ENCODE peak calls at places on chromosomes 4 and X, in five cellular contexts. One of them, this sample, is unnamed.

GRCh38 chrX:10007604-10008003 is 40.4 kb downstream of the CLDN34 start:
- DNase-seq in IMR-90: peak
- DNase-seq in K562: no peak
- DNase-seq in SK-N-SH: no peak
- DNase-seq in GM12878: no peak
- DNase-seq in this sample: no peak

GRCh38 chrX:107566603-107567262 is 61.6 kb upstream of the PRPS1 start:
- DNase-seq in IMR-90: peak
- DNase-seq in K562: no peak
- DNase-seq in SK-N-SH: no peak
- DNase-seq in GM12878: no peak
- DNase-seq in this sample: no peak

GRCh38 chr4:91256043-91256442 is 1047.7 kb upstream of the GRID2 start:
- DNase-seq in IMR-90: no peak
- DNase-seq in K562: no peak
- DNase-seq in SK-N-SH: no peak
- DNase-seq in GM12878: no peak
- DNase-seq in this sample: peak

GRCh38 chr4:154618708-154619315 is 6.4 kb upstream of the FGG start:
- DNase-seq in IMR-90: peak
- DNase-seq in K562: peak
- DNase-seq in SK-N-SH: peak
- DNase-seq in GM12878: peak
- DNase-seq in this sample: peak

GRCh38 chr4:68375667-68376559 is 26.0 kb upstream of the YTHDC1 start:
- DNase-seq in IMR-90: peak
- DNase-seq in K562: peak
- DNase-seq in SK-N-SH: peak
- DNase-seq in GM12878: no peak
- DNase-seq in this sample: peak

GRCh38 chrX:56797966-56798711 is 69.1 kb downstream of the NBDY start:
- DNase-seq in IMR-90: no peak
- DNase-seq in K562: no peak
- DNase-seq in SK-N-SH: peak
- DNase-seq in GM12878: no peak
- DNase-seq in this sample: no peak

GRCh38 chr4:157713342-157713741 is 459.5 kb downstream of the GASK1B start:
- DNase-seq in IMR-90: no peak
- DNase-seq in K562: no peak
- DNase-seq in SK-N-SH: peak
- DNase-seq in GM12878: no peak
- DNase-seq in this sample: no peak

GRCh38 chr4:88964450-88964849 is 92.5 kb downstream of the FAM13A start:
- DNase-seq in IMR-90: peak
- DNase-seq in K562: no peak
- DNase-seq in SK-N-SH: no peak
- DNase-seq in GM12878: no peak
- DNase-seq in this sample: peak

GRCh38 chr4:40283968-40284367 is 51.2 kb upstream of the CHRNA9 start:
- DNase-seq in IMR-90: no peak
- DNase-seq in K562: peak
- DNase-seq in SK-N-SH: no peak
- DNase-seq in GM12878: no peak
- DNase-seq in this sample: peak

GRCh38 chrX:124406294-124407013 is 60.1 kb downstream of the SH2D1A start:
- DNase-seq in IMR-90: peak
- DNase-seq in K562: peak
- DNase-seq in SK-N-SH: peak
- DNase-seq in GM12878: no peak
- DNase-seq in this sample: peak

GRCh38 chrX:71111141-71111843 is at the start of gene IL2RG:
- DNase-seq in IMR-90: no peak
- DNase-seq in K562: peak
- DNase-seq in SK-N-SH: no peak
- DNase-seq in GM12878: peak
- DNase-seq in this sample: no peak

GRCh38 chr4:80434238-80434637 is 98.7 kb downstream of the CFAP299 start:
- DNase-seq in IMR-90: peak
- DNase-seq in K562: no peak
- DNase-seq in SK-N-SH: no peak
- DNase-seq in GM12878: no peak
- DNase-seq in this sample: no peak

GRCh38 chr4:113248320-113248719 is 198.9 kb downstream of the ANK2 start:
- DNase-seq in IMR-90: no peak
- DNase-seq in K562: no peak
- DNase-seq in SK-N-SH: no peak
- DNase-seq in GM12878: no peak
- DNase-seq in this sample: peak

GRCh38 chr4:3429651-3430050 is 12.1 kb upstream of the HGFAC start:
- DNase-seq in IMR-90: no peak
- DNase-seq in K562: no peak
- DNase-seq in SK-N-SH: no peak
- DNase-seq in GM12878: no peak
- DNase-seq in this sample: no peak

GRCh38 chrX:20517565-20517964 is 250.9 kb upstream of the RPS6KA3 start:
- DNase-seq in IMR-90: peak
- DNase-seq in K562: no peak
- DNase-seq in SK-N-SH: no peak
- DNase-seq in GM12878: no peak
- DNase-seq in this sample: no peak

GRCh38 chr4:73423184-73423583 is 12.8 kb upstream of the AFP start:
- DNase-seq in IMR-90: no peak
- DNase-seq in K562: no peak
- DNase-seq in SK-N-SH: no peak
- DNase-seq in GM12878: no peak
- DNase-seq in this sample: no peak

GRCh38 chr4:81214518-81215218 is 354 bp downstream of the PRKG2 start:
- DNase-seq in IMR-90: peak
- DNase-seq in K562: no peak
- DNase-seq in SK-N-SH: peak
- DNase-seq in GM12878: no peak
- DNase-seq in this sample: peak

GRCh38 chrX:114162068-114162735 is 421.7 kb upstream of the HTR2C start:
- DNase-seq in IMR-90: no peak
- DNase-seq in K562: peak
- DNase-seq in SK-N-SH: no peak
- DNase-seq in GM12878: no peak
- DNase-seq in this sample: no peak

GRCh38 chr4:144494280-144494679 is 151.7 kb upstream of the HHIP start:
- DNase-seq in IMR-90: no peak
- DNase-seq in K562: no peak
- DNase-seq in SK-N-SH: no peak
- DNase-seq in GM12878: no peak
- DNase-seq in this sample: no peak

GRCh38 chrX:960821-961220 is 251.6 kb downstream of the CRLF2 start:
- DNase-seq in IMR-90: no peak
- DNase-seq in K562: no peak
- DNase-seq in SK-N-SH: no peak
- DNase-seq in GM12878: no peak
- DNase-seq in this sample: no peak

GRCh38 chr4:86302242-86302641 is 57.6 kb downstream of the MAPK10 start:
- DNase-seq in IMR-90: peak
- DNase-seq in K562: no peak
- DNase-seq in SK-N-SH: peak
- DNase-seq in GM12878: no peak
- DNase-seq in this sample: no peak

GRCh38 chrX:10176121-10177003 is 19.6 kb downstream of the CLCN4 start:
- DNase-seq in IMR-90: no peak
- DNase-seq in K562: no peak
- DNase-seq in SK-N-SH: no peak
- DNase-seq in GM12878: no peak
- DNase-seq in this sample: no peak

GRCh38 chr4:121876070-121876469 is 5.8 kb upstream of the BBS7 start:
- DNase-seq in IMR-90: no peak
- DNase-seq in K562: no peak
- DNase-seq in SK-N-SH: no peak
- DNase-seq in GM12878: no peak
- DNase-seq in this sample: no peak

GRCh38 chr4:7607156-7607910 is 172.6 kb upstream of the PSAPL1 start:
- DNase-seq in IMR-90: peak
- DNase-seq in K562: no peak
- DNase-seq in SK-N-SH: no peak
- DNase-seq in GM12878: no peak
- DNase-seq in this sample: no peak

GRCh38 chr4:169253904-169254303 is 16.9 kb downstream of the SH3RF1 start:
- DNase-seq in IMR-90: peak
- DNase-seq in K562: no peak
- DNase-seq in SK-N-SH: no peak
- DNase-seq in GM12878: no peak
- DNase-seq in this sample: no peak

GRCh38 chr4:143743591-143743990 is 43.1 kb upstream of the FREM3 start:
- DNase-seq in IMR-90: no peak
- DNase-seq in K562: no peak
- DNase-seq in SK-N-SH: no peak
- DNase-seq in GM12878: no peak
- DNase-seq in this sample: no peak

GRCh38 chr4:3074846-3075651 is 568 bp downstream of the HTT start:
- DNase-seq in IMR-90: peak
- DNase-seq in K562: peak
- DNase-seq in SK-N-SH: peak
- DNase-seq in GM12878: no peak
- DNase-seq in this sample: peak

GRCh38 chr4:26032572-26033320 is 118.7 kb downstream of the SMIM20 start:
- DNase-seq in IMR-90: peak
- DNase-seq in K562: no peak
- DNase-seq in SK-N-SH: no peak
- DNase-seq in GM12878: no peak
- DNase-seq in this sample: no peak

GRCh38 chr4:134078230-134078914 is 123.2 kb downstream of the PABPC4L start:
- DNase-seq in IMR-90: no peak
- DNase-seq in K562: no peak
- DNase-seq in SK-N-SH: no peak
- DNase-seq in GM12878: no peak
- DNase-seq in this sample: no peak

GRCh38 chr4:71713611-71714203 is 70.2 kb downstream of the GC start:
- DNase-seq in IMR-90: peak
- DNase-seq in K562: peak
- DNase-seq in SK-N-SH: peak
- DNase-seq in GM12878: no peak
- DNase-seq in this sample: peak

DNA sequence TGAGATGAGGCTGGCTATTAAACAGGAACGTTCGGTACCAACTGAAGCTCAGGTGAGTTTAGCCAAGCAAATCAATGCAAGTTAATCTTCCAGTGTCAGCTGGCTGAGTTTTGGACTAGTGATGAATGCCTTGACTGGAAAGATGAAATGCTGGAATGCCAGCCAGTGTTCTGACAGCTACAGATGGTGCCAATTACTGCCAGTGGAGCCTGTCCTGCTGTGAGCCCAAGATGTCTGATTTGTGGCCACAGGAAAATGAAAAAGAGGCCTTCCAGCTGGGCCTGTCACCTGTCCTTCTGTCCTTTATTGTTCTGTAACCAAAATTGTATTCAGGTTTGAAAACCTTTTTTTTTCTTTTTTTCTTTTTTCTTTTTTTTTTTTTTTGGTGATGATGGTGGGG is 223.1 kb downstream of the AFF2 start:
- DNase-seq in IMR-90: no peak
- DNase-seq in K562: no peak
- DNase-seq in SK-N-SH: no peak
- DNase-seq in GM12878: no peak
- DNase-seq in this sample: no peak
- TF ChIP-seq RCOR1 in IMR-90: no peak
- TF ChIP-seq RCOR1 in K562: no peak
- TF ChIP-seq RCOR1 in SK-N-SH: no peak
- TF ChIP-seq RCOR1 in GM12878: no peak
- TF ChIP-seq RCOR1 in this sample: no peak

GRCh38 chr4:47274931-47275330 is 188.6 kb downstream of the COMMD8 start:
- DNase-seq in IMR-90: peak
- DNase-seq in K562: no peak
- DNase-seq in SK-N-SH: no peak
- DNase-seq in GM12878: no peak
- DNase-seq in this sample: no peak

DNA sequence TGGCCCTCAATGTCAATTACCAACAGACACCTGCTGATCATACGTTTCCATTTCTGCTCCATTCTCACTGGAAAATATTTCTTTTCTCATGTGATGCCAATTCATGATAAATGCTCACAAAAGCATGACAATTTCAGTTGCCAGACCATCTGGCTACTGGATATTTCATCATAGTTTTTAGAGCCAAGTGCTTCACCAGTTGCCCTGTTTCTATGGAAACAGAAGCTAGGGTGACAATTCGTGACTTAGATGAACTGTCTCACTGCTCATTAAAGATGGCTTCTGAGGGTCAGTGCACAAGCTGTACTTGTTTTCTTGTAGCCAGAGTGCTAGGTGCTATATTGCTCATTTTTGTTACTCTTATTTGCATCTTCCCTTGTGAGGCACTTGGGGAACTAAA is 184.9 kb downstream of the COMMD8 start:
- DNase-seq in IMR-90: no peak
- DNase-seq in K562: no peak
- DNase-seq in SK-N-SH: no peak
- DNase-seq in GM12878: no peak
- DNase-seq in this sample: no peak
- TF ChIP-seq RCOR1 in IMR-90: no peak
- TF ChIP-seq RCOR1 in K562: no peak
- TF ChIP-seq RCOR1 in SK-N-SH: no peak
- TF ChIP-seq RCOR1 in GM12878: no peak
- TF ChIP-seq RCOR1 in this sample: no peak

GRCh38 chr4:53067125-53067802 is 205.1 kb downstream of the RASL11B start:
- DNase-seq in IMR-90: no peak
- DNase-seq in K562: no peak
- DNase-seq in SK-N-SH: no peak
- DNase-seq in GM12878: no peak
- DNase-seq in this sample: no peak

GRCh38 chr4:53064609-53065008 is 202.5 kb downstream of the RASL11B start:
- DNase-seq in IMR-90: no peak
- DNase-seq in K562: no peak
- DNase-seq in SK-N-SH: no peak
- DNase-seq in GM12878: no peak
- DNase-seq in this sample: no peak

GRCh38 chr4:53066155-53066554 is 204.0 kb downstream of the RASL11B start:
- DNase-seq in IMR-90: no peak
- DNase-seq in K562: no peak
- DNase-seq in SK-N-SH: no peak
- DNase-seq in GM12878: no peak
- DNase-seq in this sample: no peak

DNA sequence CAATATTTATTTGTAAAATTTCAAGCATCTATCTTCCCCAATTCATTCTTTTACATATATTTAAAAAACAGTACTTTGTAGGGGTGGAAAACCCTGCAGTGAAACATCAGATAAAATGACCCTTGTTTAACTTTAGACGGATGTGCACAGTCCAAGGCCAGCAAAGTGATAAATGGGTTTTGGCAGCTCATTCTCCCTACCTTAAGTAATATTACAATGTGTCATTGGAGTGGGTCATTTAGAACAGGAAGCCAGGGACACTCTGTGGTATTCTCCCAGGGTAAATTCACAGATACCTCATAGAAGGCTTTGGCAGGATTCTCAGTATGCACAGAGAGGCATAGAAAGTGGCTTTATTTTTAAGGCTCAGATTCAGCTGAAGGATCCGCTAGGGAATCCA is 206.6 kb downstream of the RASL11B start:
- DNase-seq in IMR-90: peak
- DNase-seq in K562: no peak
- DNase-seq in SK-N-SH: no peak
- DNase-seq in GM12878: no peak
- DNase-seq in this sample: no peak
- TF ChIP-seq RCOR1 in IMR-90: no peak
- TF ChIP-seq RCOR1 in K562: no peak
- TF ChIP-seq RCOR1 in SK-N-SH: no peak
- TF ChIP-seq RCOR1 in GM12878: no peak
- TF ChIP-seq RCOR1 in this sample: no peak

GRCh38 chrX:16892504-16893362 is 22.6 kb upstream of the RBBP7 start:
- DNase-seq in IMR-90: peak
- DNase-seq in K562: peak
- DNase-seq in SK-N-SH: peak
- DNase-seq in GM12878: peak
- DNase-seq in this sample: peak
- TF ChIP-seq RCOR1 in IMR-90: no peak
- TF ChIP-seq RCOR1 in K562: no peak
- TF ChIP-seq RCOR1 in SK-N-SH: peak
- TF ChIP-seq RCOR1 in GM12878: no peak
- TF ChIP-seq RCOR1 in this sample: no peak